ENCODE peak calls at places on chromosomes 12 and 14, in seven cellular contexts. X is activated T-cell treated with anti-CD3 and anti-CD28 coated beads for 24 hours; U is fibroblast of the conjunctiva; M is stimulated activated CD4-positive, alpha-beta T cell treated with anti-CD3 and anti-CD28 coated beads, Interleukin-1b, Interleukin-23, amount 100 ng/mL, for 24 hours; B is AG20443; A is stimulated activated CD8-positive, alpha-beta memory T cell treated with anti-CD3 and anti-CD28 coated beads, Interleukin-2, amount 100 ng/mL, for 1 hour; H is GM10248. W is an unnamed sample.

GRCh38 chr14:88323520-88324199 is 591 bp upstream of the KCNK10 start:
- DNase-seq in X (no peak), U (no peak), M (no peak), B (peak), A (no peak), H (peak), W (no peak)

GRCh38 chr12:70576341-70577282 is 60.6 kb downstream of the PTPRB start:
- DNase-seq in X (no peak), U (peak), M (no peak), B (peak), A (no peak), H (peak), W (peak)

GRCh38 chr12:105561981-105562726 is 231.7 kb downstream of the C12orf75 start:
- DNase-seq in X (no peak), U (peak), M (no peak), B (peak), A (no peak), H (no peak), W (no peak)

GRCh38 chr12:128916425-128916824 is 63.1 kb downstream of the GLT1D1 start:
- DNase-seq in X (no peak), U (no peak), M (no peak), B (no peak), A (no peak), H (no peak), W (peak)

GRCh38 chr12:132437252-132438138 is 52.5 kb upstream of the FBRSL1 start:
- DNase-seq in X (no peak), U (no peak), M (no peak), B (no peak), A (no peak), H (no peak), W (no peak)

GRCh38 chr14:102513899-102514772 is 4.6 kb upstream of the ANKRD9 start:
- DNase-seq in X (no peak), U (no peak), M (no peak), B (no peak), A (no peak), H (no peak), W (no peak)

GRCh38 chr14:54450535-54450934 is 9.4 kb upstream of the CNIH1 start:
- DNase-seq in X (no peak), U (peak), M (no peak), B (peak), A (no peak), H (peak), W (peak)

GRCh38 chr14:103281496-103282231 is 52.4 kb upstream of the EIF5 start:
- DNase-seq in X (no peak), U (peak), M (no peak), B (peak), A (no peak), H (no peak), W (no peak)

GRCh38 chr12:1795785-1796514 is 24.4 kb upstream of the LRTM2 start:
- DNase-seq in X (peak), U (peak), M (peak), B (peak), A (peak), H (peak), W (peak)

GRCh38 chr12:83573676-83574075 is 887.0 kb downstream of the TMTC2 start:
- DNase-seq in X (no peak), U (peak), M (no peak), B (peak), A (no peak), H (no peak), W (no peak)

GRCh38 chr12:122318607-122319311 is 52.5 kb upstream of the VPS33A start:
- DNase-seq in X (no peak), U (peak), M (no peak), B (peak), A (no peak), H (no peak), W (no peak)

GRCh38 chr12:6074979-6075585 is 49.4 kb downstream of the VWF start:
- DNase-seq in X (peak), U (no peak), M (no peak), B (peak), A (no peak), H (peak), W (no peak)

GRCh38 chr12:83156800-83157199 is 470.1 kb downstream of the TMTC2 start:
- DNase-seq in X (no peak), U (no peak), M (no peak), B (no peak), A (no peak), H (no peak), W (no peak)

GRCh38 chr12:94644141-94644575 is 6.2 kb downstream of the TMCC3 start:
- DNase-seq in X (no peak), U (no peak), M (no peak), B (no peak), A (no peak), H (no peak), W (peak)

GRCh38 chr14:58944226-58944769 is 244.2 kb upstream of the DAAM1 start:
- DNase-seq in X (no peak), U (no peak), M (no peak), B (no peak), A (no peak), H (no peak), W (no peak)

GRCh38 chr14:29320261-29320660 is 553.7 kb downstream of the FOXG1 start:
- DNase-seq in X (no peak), U (no peak), M (no peak), B (no peak), A (no peak), H (no peak), W (no peak)

GRCh38 chr14:60090864-60091519 is 731 bp upstream of the PCNX4 start:
- DNase-seq in X (peak), U (peak), M (no peak), B (peak), A (no peak), H (peak), W (no peak)

GRCh38 chr12:62724285-62724684 is 210.7 kb downstream of the PPM1H start:
- DNase-seq in X (no peak), U (no peak), M (no peak), B (no peak), A (no peak), H (no peak), W (no peak)

W was measured in GM12878.